ENCODE peak calls at places on chromosomes 2 and 18, in six cellular contexts. C, L, I, O, P and Q are unnamed samples.

GRCh38 chr18:79855147-79855910 is 57.6 kb downstream of the KCNG2 start:
- DNase-seq in C (no peak), O (no peak), I (no peak), L (no peak), P (no peak), Q (no peak)

GRCh38 chr18:48136544-48137353 is 206.3 kb upstream of the SMAD2 start:
- DNase-seq in L (no peak), I (no peak), O (no peak), P (no peak), C (no peak), Q (no peak)

GRCh38 chr2:117930775-117931174 is 83.1 kb downstream of the CCDC93 start:
- DNase-seq in L (no peak), P (no peak), O (no peak), I (no peak), C (no peak), Q (no peak)

GRCh38 chr2:12020833-12021469 is 274.5 kb downstream of the LPIN1 start:
- DNase-seq in P (no peak), I (no peak), C (no peak), O (no peak), L (no peak), Q (no peak)

GRCh38 chr18:30177056-30177455 is 865.5 kb downstream of the DSC3 start:
- DNase-seq in O (peak; percentile 6), C (no peak), P (no peak), L (no peak), I (no peak), Q (peak; percentile 41)

GRCh38 chr2:9768388-9768787 is 74.9 kb upstream of the TAF1B start:
- DNase-seq in L (peak; percentile 92), I (peak; percentile 51), P (peak; percentile 43), O (peak; percentile 89), C (no peak), Q (peak; percentile 32)

GRCh38 chr2:234142530-234142929 is 92.0 kb downstream of the SPP2 start:
- DNase-seq in C (peak; percentile 42), I (no peak), P (no peak), L (no peak), O (no peak), Q (no peak)

GRCh38 chr2:203586151-203586550 is 51.0 kb upstream of the RAPH1 start:
- DNase-seq in O (no peak), C (no peak), L (no peak), P (no peak), I (no peak), Q (no peak)

GRCh38 chr2:33476100-33476792 is at the start of gene RASGRP3:
- DNase-seq in I (peak; percentile 18), L (peak; percentile 45), O (peak; percentile 53), P (peak; percentile 7), C (peak; percentile 97), Q (peak; percentile 98)

DNA sequence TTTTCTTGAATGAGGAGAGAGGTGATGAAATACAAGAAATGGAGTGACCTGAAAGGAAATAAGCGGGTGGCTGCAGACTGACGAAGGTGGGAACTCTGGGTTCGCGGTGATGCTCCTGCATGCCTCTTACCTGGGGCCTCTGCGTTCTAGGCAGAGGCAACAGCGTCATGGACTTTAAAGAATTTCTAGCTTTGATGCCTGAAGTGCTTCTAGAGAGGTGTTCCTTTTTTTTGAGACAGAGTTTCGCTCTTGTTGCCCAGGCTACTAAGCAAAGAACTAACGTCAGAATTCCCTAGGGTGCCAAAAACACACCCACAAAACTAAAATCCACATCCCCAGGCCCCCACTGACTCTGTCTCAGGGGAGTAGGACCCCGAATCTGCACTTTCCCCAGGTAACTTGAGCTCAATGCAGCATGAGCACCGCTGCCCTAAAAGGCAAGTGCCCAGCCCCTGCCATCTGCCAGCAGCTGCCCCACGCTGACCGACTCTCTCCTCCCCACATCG is 110.5 kb upstream of the ID2 start:
- DNase-seq in I (no peak), O (no peak), P (no peak), L (peak; percentile 4), C (no peak), Q (no peak)
- H2BK15ac ChIP-seq in I (peak overlapping the region; percentile 42), O (no peak overlapping the region), P (no peak overlapping the region), L (no peak overlapping the region), C (no peak overlapping the region), Q (no peak overlapping the region)

GRCh38 chr2:16096962-16097361 is 156.6 kb downstream of the MYCN start:
- DNase-seq in O (no peak), L (no peak), P (no peak), C (no peak), I (no peak), Q (no peak)
- H3K4me2 ChIP-seq in O (no peak overlapping the region), L (no peak overlapping the region), P (no peak overlapping the region), C (no peak overlapping the region), I (no peak overlapping the region), Q (no peak overlapping the region)

DNA sequence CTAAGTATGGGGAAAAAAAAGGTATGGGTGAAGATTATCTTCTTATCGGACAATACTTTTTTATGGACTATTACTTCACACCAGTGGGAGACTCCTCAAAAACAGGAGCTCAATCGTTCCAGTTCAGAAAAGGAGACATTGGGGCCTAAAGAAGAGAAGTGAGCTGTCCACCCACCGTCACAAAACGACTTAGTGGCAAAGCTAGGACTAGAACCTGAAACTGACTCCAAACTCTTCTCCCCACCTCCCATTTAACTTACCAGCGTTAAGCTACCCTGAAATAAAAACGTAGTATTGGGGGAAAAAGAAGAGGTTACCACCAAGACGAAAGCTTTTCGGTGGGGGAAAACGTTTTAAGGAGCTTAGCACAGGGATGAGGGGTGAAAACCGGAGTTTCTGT is 503 bp downstream of the GTF3C3 start:
- DNase-seq in I (peak; percentile 1), P (no peak), C (no peak), L (no peak), O (no peak), Q (no peak)
- H2AK5ac ChIP-seq in I (no peak overlapping the region), P (no peak overlapping the region), C (peak overlapping the region; percentile 28), L (no peak overlapping the region), O (no peak overlapping the region), Q (no peak overlapping the region)

DNA sequence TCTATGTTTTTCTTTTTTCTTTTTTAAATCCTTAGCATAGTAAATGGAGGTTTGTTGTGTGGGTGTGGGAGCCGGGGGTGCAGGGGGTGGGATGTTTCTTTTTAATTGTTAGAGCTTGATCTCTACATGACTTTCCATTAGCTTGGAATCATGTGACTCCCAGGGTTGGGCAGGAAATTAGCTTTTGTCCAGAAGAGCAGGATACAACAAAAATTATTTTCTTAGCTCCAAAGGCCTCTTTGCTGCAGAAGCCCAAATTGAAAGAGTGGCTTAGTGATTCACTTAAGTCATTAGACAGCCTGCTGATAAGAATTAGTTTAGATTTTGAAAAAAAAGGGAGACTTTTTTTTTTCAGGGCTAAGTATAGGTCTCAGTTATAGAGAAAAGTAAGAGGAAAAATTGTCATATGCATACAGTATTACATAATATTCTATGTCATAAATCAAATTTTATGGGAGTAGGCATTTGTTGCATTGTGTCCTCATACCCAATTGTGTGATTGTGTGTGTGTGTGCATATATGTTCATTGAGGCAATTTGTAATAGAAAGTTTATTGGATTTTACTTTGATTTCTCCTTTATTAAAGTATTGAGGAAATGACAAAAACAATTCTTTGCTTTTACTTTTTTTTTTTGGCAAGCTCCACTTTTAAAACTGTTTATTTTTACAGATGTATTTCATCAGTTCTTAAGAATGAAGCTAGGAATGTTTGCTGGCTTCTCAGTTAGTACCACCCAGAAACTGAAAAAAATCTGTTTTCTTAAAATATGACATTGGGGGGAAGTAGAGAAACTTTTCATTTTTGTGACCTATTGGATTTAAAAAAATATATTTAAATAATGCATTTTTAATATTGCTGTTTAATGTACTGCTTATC is 47.4 kb downstream of the TSPYL6 start:
- DNase-seq in I (no peak), C (peak; percentile 71), L (no peak), P (no peak), O (no peak), Q (peak; percentile 49)
- H2BK15ac ChIP-seq in I (no peak overlapping the region), C (no peak overlapping the region), L (no peak overlapping the region), P (no peak overlapping the region), O (no peak overlapping the region), Q (no peak overlapping the region)

GRCh38 chr2:31889044-31889443 is 121.8 kb downstream of the MEMO1 start:
- DNase-seq in P (no peak), I (no peak), L (no peak), O (no peak), C (no peak), Q (no peak)
- H3K4me2 ChIP-seq in P (no peak overlapping the region), I (no peak overlapping the region), L (no peak overlapping the region), O (no peak overlapping the region), C (no peak overlapping the region), Q (no peak overlapping the region)

DNA sequence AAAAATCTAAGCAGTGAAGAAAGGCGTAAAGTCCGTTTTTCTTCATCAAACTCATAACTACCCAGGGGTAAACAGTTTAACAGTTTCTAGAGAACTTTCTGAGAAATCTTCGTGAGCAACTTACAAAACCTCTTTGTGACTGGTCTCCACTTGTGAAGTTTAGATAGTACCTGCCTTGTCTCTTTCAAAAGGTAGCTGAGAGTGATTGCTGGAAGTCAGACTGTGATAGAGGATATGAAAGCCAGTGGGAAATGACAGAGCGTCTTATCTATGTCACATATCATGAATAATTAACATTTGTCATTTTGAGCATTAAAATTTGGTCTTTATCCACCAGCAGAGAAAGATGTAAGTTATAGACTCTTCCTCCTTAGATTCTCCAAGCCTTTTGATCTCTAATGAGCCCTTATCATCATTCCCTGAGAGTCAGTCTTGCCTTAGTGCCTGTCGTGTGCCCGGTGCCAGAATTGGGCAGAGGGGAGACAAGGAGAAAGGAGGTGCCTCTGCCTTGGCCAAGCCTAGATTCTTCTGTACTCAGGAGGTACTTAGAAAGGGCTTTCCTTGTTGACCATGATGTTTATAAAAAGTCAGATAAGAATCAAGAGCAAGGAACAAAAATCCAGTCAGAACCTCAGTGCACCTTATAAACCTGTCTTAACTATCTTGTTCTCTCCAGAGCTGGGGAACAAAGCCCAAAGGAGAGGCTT is 205.1 kb upstream of the EPAS1 start:
- DNase-seq in L (no peak), O (no peak), P (no peak), C (no peak), I (no peak), Q (no peak)
- H2AK5ac ChIP-seq in L (no peak overlapping the region), O (no peak overlapping the region), P (no peak overlapping the region), C (no peak overlapping the region), I (no peak overlapping the region), Q (no peak overlapping the region)

GRCh38 chr2:164504253-164504652 is 117.0 kb downstream of the GRB14 start:
- DNase-seq in C (no peak), P (no peak), O (peak; percentile 84), I (no peak), L (peak; percentile 72), Q (no peak)

GRCh38 chr2:164495491-164496223 is 125.6 kb downstream of the GRB14 start:
- DNase-seq in C (peak; percentile 43), L (no peak), I (peak; percentile 63), O (peak; percentile 79), P (no peak), Q (peak; percentile 65)

GRCh38 chr2:164496881-164497280 is 124.4 kb downstream of the GRB14 start:
- DNase-seq in P (no peak), C (no peak), L (no peak), I (no peak), O (no peak), Q (no peak)

GRCh38 chr2:164496421-164496820 is 124.9 kb downstream of the GRB14 start:
- DNase-seq in O (no peak), P (no peak), I (no peak), L (no peak), C (no peak), Q (no peak)

GRCh38 chr2:164498841-164499240 is 122.4 kb downstream of the GRB14 start:
- DNase-seq in I (no peak), P (no peak), C (no peak), O (no peak), L (no peak), Q (no peak)
- H2BK15ac ChIP-seq in I (no peak overlapping the region), P (no peak overlapping the region), C (no peak overlapping the region), O (no peak overlapping the region), L (no peak overlapping the region), Q (no peak overlapping the region)